ENCODE peak calls at places on chromosomes 7 and 10, in ten cellular contexts. Z is suprapubic skin, T is HFFc6, G is HL-60, J is heart right ventricle, L is MCF 10A, A is heart left ventricle, N is adrenal gland, S is PC-3, B is Peyer's patch. H is an unnamed sample.

GRCh38 chr10:3887885-3888476 is 103.0 kb upstream of the KLF6 start:
- DNase-seq in S (peak), A (peak), B (no peak), G (no peak), J (peak), L (peak), N (peak), Z (no peak), T (peak), H (no peak)

GRCh38 chr7:47069385-47070076 is 512.4 kb downstream of the TNS3 start:
- DNase-seq in B (no peak), Z (no peak), S (no peak), J (no peak), N (no peak), L (no peak), A (no peak), G (no peak), T (no peak), H (no peak)

GRCh38 chr10:21337171-21337792 is 188.2 kb downstream of the SKIDA1 start:
- DNase-seq in Z (peak), S (no peak), A (no peak), L (no peak), N (no peak), J (no peak), T (no peak), G (no peak), B (no peak), H (no peak)

GRCh38 chr10:110488124-110488681 is 9.5 kb upstream of the DUSP5 start:
- DNase-seq in A (no peak), B (no peak), N (peak), L (no peak), J (no peak), T (peak), Z (no peak), S (peak), G (no peak), H (no peak)

GRCh38 chr7:91628742-91629141 is 251.8 kb downstream of the MTERF1 start:
- DNase-seq in L (peak), S (no peak), N (peak), T (no peak), B (no peak), G (no peak), A (peak), Z (no peak), J (peak), H (no peak)

GRCh38 chr10:83820033-83820432 is 319.3 kb upstream of the GHITM start:
- DNase-seq in J (peak), T (no peak), B (no peak), N (no peak), S (no peak), Z (no peak), A (no peak), L (no peak), G (no peak), H (no peak)

GRCh38 chr7:122604251-122604650 is 94.7 kb downstream of the RNF133 start:
- DNase-seq in T (no peak), B (no peak), Z (no peak), L (no peak), S (no peak), J (no peak), N (no peak), A (no peak), G (no peak), H (no peak)

GRCh38 chr10:69232252-69232651 is 12.1 kb downstream of the HKDC1 start:
- DNase-seq in S (peak), T (peak), N (no peak), L (peak), A (no peak), B (no peak), G (no peak), J (no peak), Z (no peak), H (no peak)

GRCh38 chr10:92126100-92126650 is 164.7 kb downstream of the CPEB3 start:
- DNase-seq in N (no peak), Z (no peak), B (no peak), L (peak), A (no peak), T (no peak), J (no peak), G (no peak), S (peak), H (no peak)

GRCh38 chr7:73597978-73598782 is 19.8 kb upstream of the TBL2 start:
- DNase-seq in S (no peak), L (no peak), B (no peak), Z (no peak), A (no peak), G (no peak), J (no peak), T (no peak), N (no peak), H (no peak)
- TF ChIP-seq CTCF in S (no peak), L (no peak), B (no peak), Z (no peak), A (no peak), G (no peak), J (no peak), T (no peak), N (no peak), H (no peak)

GRCh38 chr7:36047254-36047653 is 105.8 kb upstream of the EEPD1 start:
- DNase-seq in A (no peak), S (no peak), N (no peak), L (peak), Z (no peak), B (no peak), T (no peak), G (no peak), J (no peak), H (no peak)
- TF ChIP-seq CTCF in A (no peak), S (peak), N (no peak), L (no peak), Z (no peak), B (no peak), T (peak), G (no peak), J (no peak), H (peak)

GRCh38 chr7:66013938-66014337 is 31.9 kb upstream of the GUSB start:
- DNase-seq in B (no peak), J (peak), L (peak), N (peak), G (no peak), Z (no peak), A (peak), T (peak), S (peak), H (no peak)
- TF ChIP-seq CTCF in B (peak), J (peak), L (peak), N (peak), G (no peak), Z (no peak), A (peak), T (peak), S (peak), H (peak)

GRCh38 chr7:70775570-70776156 is 356.3 kb upstream of the GALNT17 start:
- DNase-seq in G (no peak), J (no peak), A (no peak), B (no peak), N (no peak), L (no peak), T (no peak), Z (no peak), S (no peak), H (no peak)
- TF ChIP-seq CTCF in G (no peak), J (no peak), A (no peak), B (peak), N (no peak), L (no peak), T (no peak), Z (no peak), S (no peak), H (peak)

GRCh38 chr10:116371737-116372136 is 47.5 kb downstream of the CCDC172 start:
- DNase-seq in J (no peak), G (no peak), T (no peak), A (no peak), N (no peak), Z (no peak), S (no peak), L (no peak), B (no peak), H (no peak)
- TF ChIP-seq CTCF in J (no peak), G (no peak), T (no peak), A (no peak), N (no peak), Z (no peak), S (no peak), L (no peak), B (no peak), H (no peak)

DNA sequence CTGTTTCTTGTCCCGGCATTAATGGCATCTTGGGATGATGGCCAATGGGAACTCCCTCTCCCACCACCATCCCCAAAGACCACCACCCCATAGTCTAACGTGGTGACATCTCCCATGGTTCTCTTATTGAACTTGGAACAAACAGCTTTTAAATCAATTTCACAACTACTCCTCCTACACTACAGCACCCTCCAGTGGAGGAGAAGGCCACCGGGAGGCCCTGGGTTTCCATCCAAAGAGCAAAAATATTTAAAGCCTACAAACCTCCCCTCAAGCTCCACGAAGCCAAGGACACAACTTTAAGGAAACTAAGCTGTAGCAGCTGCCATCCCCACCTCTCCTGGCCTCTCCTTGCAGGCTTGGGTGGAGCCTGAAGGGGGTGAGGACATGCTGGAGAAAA is 94.1 kb upstream of the LANCL2 start:
- DNase-seq in G (no peak), S (peak), N (no peak), J (no peak), L (peak), B (no peak), Z (no peak), T (no peak), A (no peak), H (no peak)
- TF ChIP-seq CTCF in G (no peak), S (peak), N (no peak), J (no peak), L (peak), B (no peak), Z (no peak), T (peak), A (no peak), H (peak)

GRCh38 chr7:117673367-117673766 is 193.5 kb downstream of the CFTR start:
- DNase-seq in J (peak), S (no peak), G (no peak), Z (no peak), B (peak), A (peak), N (peak), L (no peak), T (no peak), H (no peak)

GRCh38 chr7:117666689-117667088 is 186.9 kb downstream of the CFTR start:
- DNase-seq in G (no peak), J (no peak), L (no peak), S (no peak), N (no peak), Z (no peak), T (no peak), A (no peak), B (no peak), H (no peak)

GRCh38 chr7:117667456-117667855 is 187.6 kb downstream of the CFTR start:
- DNase-seq in G (no peak), L (no peak), Z (no peak), J (no peak), N (no peak), B (no peak), S (no peak), A (no peak), T (no peak), H (no peak)

GRCh38 chr7:117672433-117672832 is 192.6 kb downstream of the CFTR start:
- DNase-seq in G (no peak), S (peak), N (no peak), T (no peak), B (no peak), L (no peak), Z (no peak), J (no peak), A (no peak), H (no peak)

DNA sequence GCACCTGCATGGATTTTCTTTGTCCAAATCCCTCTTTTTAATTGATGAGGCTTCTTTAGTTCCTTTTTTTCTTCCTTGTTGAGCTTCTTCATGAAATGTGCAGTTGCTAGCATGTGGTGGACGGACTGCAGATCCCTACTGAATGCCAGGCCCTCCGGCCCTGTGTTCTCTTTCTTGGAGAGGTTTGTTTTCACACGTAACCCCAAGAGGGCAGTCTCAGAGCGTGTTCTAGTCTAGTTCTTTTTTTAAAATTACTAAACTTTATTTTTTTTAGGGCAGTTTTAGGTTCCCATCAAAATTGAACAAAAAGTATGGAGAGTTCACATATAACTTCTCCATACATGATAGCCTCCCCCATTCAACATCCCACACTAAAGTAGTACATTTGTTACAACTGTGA is 190.0 kb downstream of the CFTR start:
- DNase-seq in L (no peak), T (no peak), J (no peak), S (no peak), Z (no peak), A (no peak), G (no peak), B (no peak), N (no peak), H (no peak)
- TF ChIP-seq CTCF in L (no peak), T (no peak), J (no peak), S (peak), Z (no peak), A (no peak), G (no peak), B (no peak), N (no peak), H (peak)

DNA sequence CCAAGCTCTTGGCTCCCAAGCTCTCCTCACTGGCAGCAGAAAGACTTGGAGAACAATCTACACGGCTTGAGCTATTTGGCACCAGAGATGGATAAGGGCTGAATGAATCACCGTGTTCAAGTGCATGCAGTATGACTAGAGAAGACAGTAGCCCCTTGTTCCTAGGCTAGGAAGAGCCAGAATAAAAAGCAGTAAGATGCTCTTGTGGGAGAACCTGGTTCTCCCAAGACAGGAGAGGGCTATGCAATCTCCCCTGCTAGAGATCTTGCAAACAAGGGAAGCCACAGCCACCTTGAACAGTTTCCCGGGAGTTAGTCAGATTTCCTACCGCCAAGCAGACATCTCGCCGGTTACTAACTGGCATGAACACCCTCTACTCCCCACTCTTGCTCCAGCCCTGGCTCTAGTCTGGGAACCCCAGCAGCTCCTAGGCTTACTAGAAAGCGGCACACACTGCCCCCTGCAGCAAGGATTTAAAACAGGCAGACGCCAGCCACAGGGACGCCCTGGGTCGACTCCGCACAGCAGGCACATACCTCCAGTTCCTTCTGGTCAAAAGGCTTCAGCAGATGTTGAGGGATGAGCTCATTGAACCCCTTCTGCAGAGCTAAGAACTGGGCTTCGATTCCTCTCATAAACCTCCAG is 107.3 kb downstream of the SMURF1 start:
- DNase-seq in Z (peak), G (no peak), T (peak), N (peak), J (no peak), A (peak), S (peak), B (no peak), L (peak), H (no peak)
- TF ChIP-seq CTCF in Z (no peak), G (peak), T (peak), N (peak), J (no peak), A (no peak), S (peak), B (peak), L (no peak), H (peak)

GRCh38 chr7:79176859-79177477 is 276.5 kb downstream of the MAGI2 start:
- DNase-seq in N (no peak), B (no peak), Z (no peak), T (peak), S (peak), G (no peak), J (peak), A (no peak), L (peak), H (no peak)
- TF ChIP-seq CTCF in N (peak), B (peak), Z (no peak), T (peak), S (peak), G (no peak), J (peak), A (peak), L (peak), H (peak)

GRCh38 chr7:76166404-76167255 is 35.1 kb upstream of the SRRM3 start:
- DNase-seq in G (peak), S (peak), A (peak), J (peak), B (peak), Z (peak), N (peak), L (peak), T (peak), H (peak)
- TF ChIP-seq CTCF in G (no peak), S (no peak), A (peak), J (no peak), B (peak), Z (no peak), N (peak), L (no peak), T (peak), H (peak)

H was measured in chondrocyte.